ENCODE peak calls at places on chromosomes 5 and 9, in six cellular contexts. One of them, this sample, is unnamed.

GRCh38 chr9:18382243-18382642 is 91.7 kb upstream of the ADAMTSL1 start:
- DNase-seq in osteocyte: no peak
- DNase-seq in cardiac fibroblast: peak; percentile 79
- DNase-seq in CD8-positive, alpha-beta T cell: no peak
- DNase-seq in fibroblast of lung: no peak
- DNase-seq in HCT116: no peak
- DNase-seq in this sample: no peak

GRCh38 chr5:139764250-139764791 is 31.3 kb upstream of the PSD2 start:
- DNase-seq in HCT116: no peak
- DNase-seq in CD8-positive, alpha-beta T cell: no peak
- DNase-seq in cardiac fibroblast: peak; percentile 38
- DNase-seq in fibroblast of lung: no peak
- DNase-seq in osteocyte: no peak
- DNase-seq in this sample: no peak

GRCh38 chr5:19986036-19986619 is 1.9 kb downstream of the CDH18 start:
- DNase-seq in fibroblast of lung: peak; percentile 73
- DNase-seq in CD8-positive, alpha-beta T cell: no peak
- DNase-seq in cardiac fibroblast: peak; percentile 13
- DNase-seq in osteocyte: no peak
- DNase-seq in HCT116: no peak
- DNase-seq in this sample: no peak

GRCh38 chr9:15909297-15909696 is 356.5 kb downstream of the CCDC171 start:
- DNase-seq in HCT116: no peak
- DNase-seq in fibroblast of lung: peak; percentile 68
- DNase-seq in cardiac fibroblast: peak; percentile 91
- DNase-seq in osteocyte: no peak
- DNase-seq in CD8-positive, alpha-beta T cell: no peak
- DNase-seq in this sample: no peak

GRCh38 chr5:121833631-121834420 is 17.9 kb upstream of the FTMT start:
- DNase-seq in cardiac fibroblast: no peak
- DNase-seq in HCT116: no peak
- DNase-seq in fibroblast of lung: no peak
- DNase-seq in CD8-positive, alpha-beta T cell: no peak
- DNase-seq in osteocyte: no peak
- DNase-seq in this sample: no peak

GRCh38 chr5:103474671-103475070 is 87.9 kb downstream of the NUDT12 start:
- DNase-seq in CD8-positive, alpha-beta T cell: no peak
- DNase-seq in fibroblast of lung: no peak
- DNase-seq in osteocyte: no peak
- DNase-seq in cardiac fibroblast: peak; percentile 14
- DNase-seq in HCT116: no peak
- DNase-seq in this sample: no peak

GRCh38 chr9:116674210-116674980 is 12.7 kb upstream of the TRIM32 start:
- DNase-seq in fibroblast of lung: no peak
- DNase-seq in cardiac fibroblast: no peak
- DNase-seq in CD8-positive, alpha-beta T cell: no peak
- DNase-seq in HCT116: no peak
- DNase-seq in osteocyte: no peak
- DNase-seq in this sample: no peak

GRCh38 chr5:84237126-84237525 is 147.6 kb downstream of the EDIL3 start:
- DNase-seq in cardiac fibroblast: no peak
- DNase-seq in fibroblast of lung: no peak
- DNase-seq in CD8-positive, alpha-beta T cell: no peak
- DNase-seq in HCT116: no peak
- DNase-seq in osteocyte: no peak
- DNase-seq in this sample: no peak

GRCh38 chr9:112028242-112029221 is 131.9 kb downstream of the UGCG start:
- DNase-seq in osteocyte: no peak
- DNase-seq in CD8-positive, alpha-beta T cell: no peak
- DNase-seq in cardiac fibroblast: no peak
- DNase-seq in fibroblast of lung: no peak
- DNase-seq in HCT116: no peak
- DNase-seq in this sample: no peak

GRCh38 chr5:52876456-52876855 is 88.7 kb downstream of the ITGA1 start:
- DNase-seq in cardiac fibroblast: peak; percentile 79
- DNase-seq in HCT116: no peak
- DNase-seq in osteocyte: no peak
- DNase-seq in CD8-positive, alpha-beta T cell: no peak
- DNase-seq in fibroblast of lung: peak; percentile 36
- DNase-seq in this sample: no peak

GRCh38 chr9:94782367-94783120 is 56.0 kb downstream of the AOPEP start:
- DNase-seq in osteocyte: no peak
- DNase-seq in cardiac fibroblast: peak; percentile 65
- DNase-seq in fibroblast of lung: peak; percentile 27
- DNase-seq in CD8-positive, alpha-beta T cell: no peak
- DNase-seq in HCT116: no peak
- DNase-seq in this sample: no peak

GRCh38 chr9:14433841-14434511 is 120.0 kb upstream of the NFIB start:
- DNase-seq in osteocyte: no peak
- DNase-seq in CD8-positive, alpha-beta T cell: no peak
- DNase-seq in fibroblast of lung: peak; percentile 90
- DNase-seq in cardiac fibroblast: peak; percentile 88
- DNase-seq in HCT116: peak; percentile 56
- DNase-seq in this sample: no peak

GRCh38 chr9:72149231-72149975 is at the start of gene GDA:
- DNase-seq in osteocyte: no peak
- DNase-seq in fibroblast of lung: no peak
- DNase-seq in CD8-positive, alpha-beta T cell: no peak
- DNase-seq in HCT116: peak; percentile 68
- DNase-seq in cardiac fibroblast: no peak
- DNase-seq in this sample: no peak

GRCh38 chr5:65137631-65138030 is 344.1 kb downstream of the ADAMTS6 start:
- DNase-seq in cardiac fibroblast: no peak
- DNase-seq in CD8-positive, alpha-beta T cell: no peak
- DNase-seq in osteocyte: no peak
- DNase-seq in fibroblast of lung: no peak
- DNase-seq in HCT116: no peak
- DNase-seq in this sample: no peak

GRCh38 chr5:175471628-175472027 is 6.7 kb upstream of the SFXN1 start:
- DNase-seq in fibroblast of lung: no peak
- DNase-seq in HCT116: no peak
- DNase-seq in cardiac fibroblast: no peak
- DNase-seq in CD8-positive, alpha-beta T cell: no peak
- DNase-seq in osteocyte: no peak
- DNase-seq in this sample: no peak

GRCh38 chr5:96256795-96257470 is 176.1 kb downstream of the PCSK1 start:
- DNase-seq in CD8-positive, alpha-beta T cell: no peak
- DNase-seq in fibroblast of lung: peak; percentile 81
- DNase-seq in HCT116: peak; percentile 49
- DNase-seq in osteocyte: no peak
- DNase-seq in cardiac fibroblast: peak; percentile 70
- DNase-seq in this sample: no peak

GRCh38 chr9:22893196-22893843 is 446.7 kb downstream of the DMRTA1 start:
- DNase-seq in osteocyte: no peak
- DNase-seq in fibroblast of lung: no peak
- DNase-seq in CD8-positive, alpha-beta T cell: no peak
- DNase-seq in cardiac fibroblast: no peak
- DNase-seq in HCT116: no peak
- DNase-seq in this sample: no peak

GRCh38 chr9:92714787-92715487 is 45.0 kb upstream of the IPPK start:
- DNase-seq in cardiac fibroblast: no peak
- DNase-seq in osteocyte: peak; percentile 83
- DNase-seq in HCT116: no peak
- DNase-seq in fibroblast of lung: no peak
- DNase-seq in CD8-positive, alpha-beta T cell: no peak
- DNase-seq in this sample: peak; percentile 64

GRCh38 chr5:168989731-168990505 is 311.0 kb downstream of the SLIT3 start:
- DNase-seq in osteocyte: no peak
- DNase-seq in fibroblast of lung: no peak
- DNase-seq in HCT116: no peak
- DNase-seq in cardiac fibroblast: no peak
- DNase-seq in CD8-positive, alpha-beta T cell: no peak
- DNase-seq in this sample: no peak

GRCh38 chr5:107269256-107269655 is 401.5 kb downstream of the EFNA5 start:
- DNase-seq in cardiac fibroblast: no peak
- DNase-seq in CD8-positive, alpha-beta T cell: no peak
- DNase-seq in osteocyte: no peak
- DNase-seq in fibroblast of lung: no peak
- DNase-seq in HCT116: no peak
- DNase-seq in this sample: no peak

GRCh38 chr9:130962418-130963316 is 23.6 kb upstream of the FIBCD1 start:
- DNase-seq in fibroblast of lung: peak; percentile 93
- DNase-seq in cardiac fibroblast: peak; percentile 93
- DNase-seq in HCT116: peak; percentile 79
- DNase-seq in CD8-positive, alpha-beta T cell: no peak
- DNase-seq in osteocyte: peak; percentile 92
- DNase-seq in this sample: no peak

GRCh38 chr5:127486471-127486870 is 31.0 kb upstream of the PRRC1 start:
- DNase-seq in CD8-positive, alpha-beta T cell: no peak
- DNase-seq in fibroblast of lung: no peak
- DNase-seq in cardiac fibroblast: no peak
- DNase-seq in osteocyte: no peak
- DNase-seq in HCT116: no peak
- DNase-seq in this sample: no peak

GRCh38 chr9:22683393-22684075 is 236.9 kb downstream of the DMRTA1 start:
- DNase-seq in cardiac fibroblast: peak; percentile 15
- DNase-seq in HCT116: no peak
- DNase-seq in CD8-positive, alpha-beta T cell: no peak
- DNase-seq in fibroblast of lung: peak; percentile 77
- DNase-seq in osteocyte: no peak
- DNase-seq in this sample: no peak

DNA sequence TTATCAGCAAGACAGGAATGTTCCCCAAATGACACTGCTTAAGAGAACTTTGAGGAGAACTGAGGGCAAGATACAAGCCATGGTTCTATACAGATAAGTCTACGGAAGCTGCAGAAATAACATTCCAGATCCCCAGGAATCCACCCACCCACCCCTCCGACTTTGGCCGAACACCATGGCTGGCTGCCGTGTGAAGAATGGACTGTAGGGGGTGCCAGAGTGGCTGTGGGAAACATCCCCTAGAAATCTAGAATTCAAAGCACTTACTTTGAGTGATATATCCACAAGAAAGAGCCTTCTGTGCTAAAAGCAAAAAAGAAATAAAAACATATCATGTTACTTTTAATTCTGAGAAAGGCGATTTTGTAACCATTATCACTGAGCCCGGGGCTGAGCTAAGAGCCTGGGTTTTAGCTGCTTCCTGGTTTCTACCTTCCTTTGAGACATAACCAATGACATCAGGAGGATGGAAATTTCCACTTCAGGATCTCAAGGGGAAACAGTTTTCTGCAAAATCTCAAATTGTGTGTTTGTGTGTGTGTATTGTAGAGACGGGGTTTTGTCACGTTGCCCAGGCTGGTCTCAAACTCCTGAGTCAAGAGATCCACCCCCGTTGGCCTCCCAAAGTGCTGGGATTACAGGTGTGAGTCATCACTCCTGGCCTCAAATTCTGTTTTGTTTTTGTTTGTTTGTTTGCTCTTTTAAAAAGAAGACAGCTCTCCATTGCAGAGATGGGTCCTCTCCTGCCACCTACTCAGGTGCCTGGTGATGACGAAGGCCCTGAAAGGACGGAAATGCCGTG is 36.4 kb downstream of the GGTA1 start:
- DNase-seq in cardiac fibroblast: peak; percentile 50
- DNase-seq in osteocyte: no peak
- DNase-seq in fibroblast of lung: no peak
- DNase-seq in HCT116: peak; percentile 6
- DNase-seq in CD8-positive, alpha-beta T cell: no peak
- DNase-seq in this sample: no peak
- TF ChIP-seq CTCF in cardiac fibroblast: peak; percentile 87
- TF ChIP-seq CTCF in osteocyte: peak; percentile 64
- TF ChIP-seq CTCF in fibroblast of lung: peak; percentile 58
- TF ChIP-seq CTCF in HCT116: peak; percentile 88
- TF ChIP-seq CTCF in CD8-positive, alpha-beta T cell: peak; percentile 46
- TF ChIP-seq CTCF in this sample: peak; percentile 81

GRCh38 chr9:10858817-10859216 is 246.0 kb upstream of the PTPRD start:
- DNase-seq in osteocyte: no peak
- DNase-seq in fibroblast of lung: no peak
- DNase-seq in cardiac fibroblast: no peak
- DNase-seq in HCT116: no peak
- DNase-seq in CD8-positive, alpha-beta T cell: no peak
- DNase-seq in this sample: no peak

GRCh38 chr9:10855847-10856246 is 243.0 kb upstream of the PTPRD start:
- DNase-seq in cardiac fibroblast: peak; percentile 23
- DNase-seq in HCT116: no peak
- DNase-seq in fibroblast of lung: peak; percentile 3
- DNase-seq in osteocyte: no peak
- DNase-seq in CD8-positive, alpha-beta T cell: no peak
- DNase-seq in this sample: no peak
- TF ChIP-seq CTCF in cardiac fibroblast: peak; percentile 42
- TF ChIP-seq CTCF in HCT116: no peak
- TF ChIP-seq CTCF in fibroblast of lung: no peak
- TF ChIP-seq CTCF in osteocyte: peak; percentile 64
- TF ChIP-seq CTCF in CD8-positive, alpha-beta T cell: no peak
- TF ChIP-seq CTCF in this sample: peak; percentile 79

DNA sequence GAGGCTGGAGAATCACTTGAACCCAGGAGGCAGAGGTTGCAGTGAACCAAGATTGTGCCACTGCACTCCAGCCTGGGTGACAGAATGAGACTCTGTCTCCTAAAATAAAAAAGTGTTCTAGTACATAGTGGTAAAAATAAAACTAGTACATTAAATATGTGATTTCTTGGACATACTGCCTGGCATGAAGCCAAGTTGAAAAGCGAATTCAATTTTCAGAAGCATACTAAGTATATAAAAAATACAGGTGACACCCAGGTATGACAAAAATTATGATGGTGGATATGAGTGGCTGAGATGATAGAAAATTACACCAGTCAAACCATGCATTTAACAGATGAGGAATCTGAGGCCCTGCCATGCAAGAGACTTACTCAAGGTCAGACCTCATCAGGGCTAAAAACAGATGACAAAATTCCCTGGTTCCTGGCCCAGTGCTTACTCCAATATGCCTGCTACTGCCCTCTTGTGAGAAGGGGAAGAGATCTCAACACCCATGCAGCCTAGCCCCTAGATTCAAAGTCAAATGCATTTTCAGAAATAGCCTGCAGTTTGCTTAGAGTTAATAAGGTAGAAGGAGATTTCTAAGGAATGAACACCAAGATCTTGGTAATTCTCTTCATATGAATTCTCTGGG is 46.6 kb upstream of the GNPDA1 start:
- DNase-seq in cardiac fibroblast: peak; percentile 51
- DNase-seq in osteocyte: no peak
- DNase-seq in HCT116: peak; percentile 35
- DNase-seq in CD8-positive, alpha-beta T cell: no peak
- DNase-seq in fibroblast of lung: peak; percentile 29
- DNase-seq in this sample: no peak
- TF ChIP-seq CTCF in cardiac fibroblast: no peak
- TF ChIP-seq CTCF in osteocyte: no peak
- TF ChIP-seq CTCF in HCT116: peak; percentile 48
- TF ChIP-seq CTCF in CD8-positive, alpha-beta T cell: no peak
- TF ChIP-seq CTCF in fibroblast of lung: peak; percentile 12
- TF ChIP-seq CTCF in this sample: no peak

GRCh38 chr5:114360816-114361723 is 800 bp upstream of the KCNN2 start:
- DNase-seq in CD8-positive, alpha-beta T cell: no peak
- DNase-seq in cardiac fibroblast: no peak
- DNase-seq in osteocyte: no peak
- DNase-seq in fibroblast of lung: peak; percentile 45
- DNase-seq in HCT116: no peak
- DNase-seq in this sample: peak; percentile 79

GRCh38 chr5:114361724-114362196 is at the start of gene KCNN2:
- DNase-seq in osteocyte: peak; percentile 91
- DNase-seq in cardiac fibroblast: peak; percentile 19
- DNase-seq in HCT116: no peak
- DNase-seq in fibroblast of lung: peak; percentile 93
- DNase-seq in CD8-positive, alpha-beta T cell: no peak
- DNase-seq in this sample: peak; percentile 89

GRCh38 chr5:114355086-114355830 is 6.6 kb upstream of the KCNN2 start:
- DNase-seq in osteocyte: no peak
- DNase-seq in fibroblast of lung: no peak
- DNase-seq in CD8-positive, alpha-beta T cell: no peak
- DNase-seq in cardiac fibroblast: no peak
- DNase-seq in HCT116: no peak
- DNase-seq in this sample: no peak

GRCh38 chr5:114360362-114360761 is 1.5 kb upstream of the KCNN2 start:
- DNase-seq in osteocyte: no peak
- DNase-seq in CD8-positive, alpha-beta T cell: no peak
- DNase-seq in fibroblast of lung: peak; percentile 9
- DNase-seq in HCT116: no peak
- DNase-seq in cardiac fibroblast: no peak
- DNase-seq in this sample: no peak

GRCh38 chr5:114358329-114358728 is 3.5 kb upstream of the KCNN2 start:
- DNase-seq in CD8-positive, alpha-beta T cell: no peak
- DNase-seq in cardiac fibroblast: no peak
- DNase-seq in HCT116: no peak
- DNase-seq in osteocyte: no peak
- DNase-seq in fibroblast of lung: peak; percentile 36
- DNase-seq in this sample: no peak
- TF ChIP-seq CTCF in CD8-positive, alpha-beta T cell: no peak
- TF ChIP-seq CTCF in cardiac fibroblast: no peak
- TF ChIP-seq CTCF in HCT116: no peak
- TF ChIP-seq CTCF in osteocyte: peak; percentile 53
- TF ChIP-seq CTCF in fibroblast of lung: no peak
- TF ChIP-seq CTCF in this sample: peak; percentile 58

This sample was measured in type B pancreatic cell.